ENCODE peak calls at places on chromosomes 7 and 10, in nine cellular contexts. R is esophagus muscularis mucosa, P is neuronal stem cell, Y is AG04450, U is heart right ventricle, M is suprapubic skin, T is psoas muscle, V is SJCRH30, H is IMR-90. I is an unnamed sample. For H3K9me3, the result is how much of the 10 kb centered on the place peaks cover.

GRCh38 chr7:113763226-113763625 is 155.6 kb downstream of the PPP1R3A start:
- DNase-seq in R (no peak), P (no peak), Y (no peak), U (no peak), M (no peak), T (no peak), V (no peak), H (no peak), I (no peak)

GRCh38 chr7:40753455-40753854 is 618.6 kb downstream of the SUGCT start:
- DNase-seq in R (no peak), P (no peak), Y (no peak), U (no peak), M (no peak), T (no peak), V (no peak), H (no peak), I (no peak)

GRCh38 chr10:93072713-93073538 is 767 bp upstream of the CYP26A1 start:
- DNase-seq in R (peak), P (no peak), Y (no peak), U (no peak), M (no peak), T (no peak), V (no peak), H (no peak), I (peak)

GRCh38 chr10:69495666-69496065 is 44.4 kb downstream of the TSPAN15 start:
- DNase-seq in R (no peak), P (no peak), Y (no peak), U (no peak), M (no peak), T (no peak), V (no peak), H (no peak), I (no peak)

GRCh38 chr7:40673285-40673684 is 538.5 kb downstream of the SUGCT start:
- DNase-seq in R (no peak), P (no peak), Y (peak), U (no peak), M (no peak), T (no peak), V (no peak), H (peak), I (peak)

GRCh38 chr10:112246-112645 is 23.0 kb upstream of the ZMYND11 start:
- DNase-seq in R (no peak), P (no peak), Y (no peak), U (no peak), M (no peak), T (no peak), V (peak), H (peak), I (no peak)

GRCh38 chr10:124301736-124302135 is 117.0 kb downstream of the OAT start:
- DNase-seq in R (no peak), P (no peak), Y (no peak), U (no peak), M (no peak), T (no peak), V (no peak), H (no peak), I (no peak)

GRCh38 chr10:71268247-71268691 is 50.8 kb upstream of the SLC29A3 start:
- DNase-seq in R (no peak), P (no peak), Y (no peak), U (no peak), M (no peak), T (no peak), V (peak), H (peak), I (no peak)

GRCh38 chr7:30513762-30514161 is 9.1 kb upstream of the GGCT start:
- DNase-seq in R (no peak), P (no peak), Y (no peak), U (no peak), M (no peak), T (no peak), V (no peak), H (no peak), I (no peak)

GRCh38 chr10:116845823-116846222 is 3.5 kb upstream of the ENO4 start:
- DNase-seq in R (no peak), P (no peak), Y (no peak), U (no peak), M (no peak), T (no peak), V (no peak), H (no peak), I (no peak)

GRCh38 chr10:76031769-76032441 is 600.5 kb downstream of the LRMDA start:
- DNase-seq in R (no peak), P (no peak), Y (no peak), U (no peak), M (no peak), T (no peak), V (no peak), H (no peak), I (no peak)

GRCh38 chr10:133208466-133208865 is 21.6 kb upstream of the UTF1 start:
- DNase-seq in R (no peak), P (no peak), Y (no peak), U (no peak), M (no peak), T (no peak), V (no peak), H (no peak), I (no peak)

GRCh38 chr7:93232673-93233018 is 480 bp downstream of the VPS50 start:
- DNase-seq in R (no peak), P (no peak), Y (no peak), U (no peak), M (no peak), T (no peak), V (no peak), H (no peak), I (no peak)

GRCh38 chr7:28958235-28958945 is at the start of gene TRIL:
- DNase-seq in R (peak), P (peak), Y (peak), U (peak), M (peak), T (peak), V (peak), H (peak), I (peak)

GRCh38 chr7:92149736-92150239 is 15.5 kb upstream of the CYP51A1 start:
- DNase-seq in R (no peak), P (no peak), Y (no peak), U (no peak), M (no peak), T (no peak), V (no peak), H (no peak), I (no peak)

GRCh38 chr10:22243321-22243720 is 25.5 kb upstream of the EBLN1 start:
- DNase-seq in R (no peak), P (no peak), Y (no peak), U (no peak), M (no peak), T (no peak), V (no peak), H (no peak), I (no peak)

GRCh38 chr10:132551093-132551807 is 13.7 kb downstream of the INPP5A start:
- DNase-seq in R (no peak), P (no peak), Y (no peak), U (peak), M (peak), T (no peak), V (no peak), H (no peak), I (no peak)

GRCh38 chr10:100340948-100341847 is 5.8 kb upstream of the SCD start:
- DNase-seq in R (no peak), P (no peak), Y (no peak), U (no peak), M (no peak), T (peak), V (peak), H (no peak), I (no peak)

GRCh38 chr7:129774359-129774758 is 162.8 kb downstream of the NRF1 start:
- DNase-seq in R (no peak), P (no peak), Y (no peak), U (no peak), M (peak), T (no peak), V (peak), H (no peak), I (no peak)

GRCh38 chr7:46996972-46997371 is 584.9 kb downstream of the TNS3 start:
- DNase-seq in R (no peak), P (no peak), Y (no peak), U (peak), M (no peak), T (no peak), V (no peak), H (no peak), I (no peak)

GRCh38 chr7:50587737-50588136 is 22.5 kb upstream of the DDC start:
- DNase-seq in R (no peak), P (no peak), Y (no peak), U (no peak), M (no peak), T (no peak), V (no peak), H (no peak), I (no peak)

GRCh38 chr10:98487692-98488091 is 41.0 kb upstream of the HPS1 start:
- DNase-seq in R (no peak), P (no peak), Y (no peak), U (no peak), M (no peak), T (no peak), V (no peak), H (no peak), I (no peak)

GRCh38 chr10:52437205-52437646 is 123.1 kb downstream of the DKK1 start:
- DNase-seq in R (no peak), P (no peak), Y (no peak), U (no peak), M (no peak), T (no peak), V (no peak), H (peak), I (no peak)

GRCh38 chr7:53604201-53604600 is 568.8 kb downstream of the POM121L12 start:
- DNase-seq in R (no peak), P (no peak), Y (no peak), U (no peak), M (no peak), T (no peak), V (no peak), H (no peak), I (no peak)

GRCh38 chr7:82413237-82413636 is 30.3 kb downstream of the CACNA2D1 start:
- DNase-seq in R (no peak), P (no peak), Y (no peak), U (peak), M (no peak), T (no peak), V (no peak), H (no peak), I (no peak)

GRCh38 chr10:61902448-61903183 is 1.1 kb downstream of the ARID5B start:
- DNase-seq in R (no peak), P (peak), Y (no peak), U (peak), M (peak), T (no peak), V (peak), H (peak), I (peak)

GRCh38 chr7:105782391-105783063 is 93.9 kb downstream of the ATXN7L1 start:
- DNase-seq in R (no peak), P (no peak), Y (peak), U (no peak), M (no peak), T (no peak), V (no peak), H (peak), I (peak)

GRCh38 chr10:31358688-31359330 is 39.8 kb downstream of the ZEB1 start:
- DNase-seq in R (no peak), P (no peak), Y (peak), U (no peak), M (no peak), T (no peak), V (no peak), H (peak), I (peak)

GRCh38 chr10:101993836-101994235 is 62.1 kb downstream of the ARMH3 start:
- DNase-seq in R (no peak), P (no peak), Y (no peak), U (no peak), M (no peak), T (no peak), V (no peak), H (no peak), I (no peak)

GRCh38 chr7:78099715-78100477 is 301.3 kb downstream of the PHTF2 start:
- DNase-seq in R (no peak), P (no peak), Y (no peak), U (no peak), M (no peak), T (no peak), V (no peak), H (peak), I (no peak)

GRCh38 chr10:43044444-43045245 is 32.2 kb upstream of the RET start:
- DNase-seq in R (no peak), P (no peak), Y (no peak), U (no peak), M (no peak), T (no peak), V (no peak), H (no peak), I (no peak)

GRCh38 chr7:19930851-19931250 is 157.4 kb upstream of the TMEM196 start:
- DNase-seq in R (no peak), P (no peak), Y (no peak), U (no peak), M (no peak), T (no peak), V (no peak), H (no peak), I (no peak)

GRCh38 chr10:35781643-35782035 is 139.5 kb upstream of the FZD8 start:
- DNase-seq in R (no peak), P (no peak), Y (no peak), U (no peak), M (no peak), T (no peak), V (peak), H (no peak), I (no peak)

GRCh38 chr10:118565301-118566075 is 30.0 kb downstream of the PRLHR start:
- DNase-seq in R (peak), P (no peak), Y (no peak), U (no peak), M (no peak), T (no peak), V (no peak), H (no peak), I (no peak)

GRCh38 chr10:95333997-95334792 is 43.4 kb upstream of the PDLIM1 start:
- DNase-seq in R (no peak), P (no peak), Y (peak), U (peak), M (peak), T (peak), V (no peak), H (peak), I (peak)

GRCh38 chr7:118057404-118057803 is 126.6 kb upstream of the LSM8 start:
- DNase-seq in R (no peak), P (no peak), Y (no peak), U (no peak), M (no peak), T (no peak), V (no peak), H (no peak), I (no peak)

GRCh38 chr7:149598721-149599308 is 101.2 kb upstream of the ZNF746 start:
- DNase-seq in R (no peak), P (no peak), Y (no peak), U (no peak), M (no peak), T (no peak), V (peak), H (peak), I (no peak)

GRCh38 chr7:75546272-75547015 is 54.3 kb downstream of the SPDYE5 start:
- DNase-seq in R (no peak), P (no peak), Y (no peak), U (no peak), M (no peak), T (no peak), V (no peak), H (no peak), I (no peak)
- H3K4me3 ChIP-seq in R (no peak), P (no peak), Y (no peak), U (no peak), M (no peak), T (no peak), V (no peak), H (no peak), I (no peak)

GRCh38 chr7:24833548-24833947 is 76.3 kb upstream of the GSDME start:
- DNase-seq in R (no peak), P (no peak), Y (no peak), U (no peak), M (no peak), T (no peak), V (no peak), H (no peak), I (no peak)

GRCh38 chr7:24836084-24836483 is 78.8 kb upstream of the GSDME start:
- DNase-seq in R (no peak), P (no peak), Y (no peak), U (no peak), M (no peak), T (no peak), V (no peak), H (no peak), I (no peak)

GRCh38 chr7:24831240-24831639 is 74.0 kb upstream of the GSDME start:
- DNase-seq in R (no peak), P (no peak), Y (no peak), U (no peak), M (no peak), T (no peak), V (no peak), H (peak), I (peak)

GRCh38 chr7:24835643-24836042 is 78.4 kb upstream of the GSDME start:
- DNase-seq in R (no peak), P (no peak), Y (no peak), U (no peak), M (no peak), T (no peak), V (no peak), H (no peak), I (no peak)

DNA sequence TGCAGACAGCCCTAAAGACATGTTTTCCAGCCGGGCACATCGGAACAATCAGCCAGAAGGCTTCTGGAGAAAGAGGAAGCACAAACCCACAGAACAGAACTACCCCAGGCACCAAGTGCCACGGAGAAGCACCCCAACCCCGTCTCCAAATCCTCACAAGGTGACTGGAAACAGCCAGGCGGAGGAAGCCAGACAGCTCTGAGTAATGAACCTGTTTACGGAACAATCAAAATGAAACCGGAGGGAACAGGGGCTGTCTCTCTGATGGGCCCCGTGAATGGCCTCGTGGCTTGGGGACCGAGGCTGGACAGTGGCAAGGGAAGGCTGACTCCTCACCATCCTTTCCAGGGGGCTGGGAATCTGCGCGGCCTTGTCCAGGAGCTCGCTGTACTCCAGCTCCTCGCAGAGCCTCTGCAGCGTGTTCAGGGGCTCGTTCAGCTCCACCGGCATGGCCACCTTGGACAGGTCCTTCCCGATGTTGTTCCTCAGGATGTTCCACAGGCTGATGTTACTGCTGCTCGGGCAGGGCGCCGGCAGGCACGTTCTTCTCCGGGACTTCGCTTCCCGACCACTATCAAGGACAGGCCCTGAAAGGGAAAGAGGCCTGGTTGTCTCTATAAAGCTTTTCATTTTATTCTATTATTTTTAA is 77.0 kb upstream of the GSDME start:
- DNase-seq in R (no peak), P (no peak), Y (no peak), U (no peak), M (no peak), T (no peak), V (no peak), H (no peak), I (no peak)
- H3K27ac ChIP-seq in R (peak), P (no peak), Y (no peak), U (peak), M (no peak), T (peak), V (no peak), H (no peak), I (peak)

GRCh38 chr7:63028376-63029206 is 970.1 kb upstream of the ZNF722 start:
- DNase-seq in R (peak), P (no peak), Y (no peak), U (no peak), M (no peak), T (no peak), V (no peak), H (no peak), I (no peak)

GRCh38 chr7:63027075-63027474 is 971.6 kb upstream of the ZNF722 start:
- DNase-seq in R (peak), P (no peak), Y (no peak), U (no peak), M (no peak), T (no peak), V (no peak), H (no peak), I (no peak)

GRCh38 chr7:63030061-63030460 is 968.6 kb upstream of the ZNF722 start:
- DNase-seq in R (no peak), P (no peak), Y (no peak), U (no peak), M (no peak), T (no peak), V (no peak), H (no peak), I (no peak)

GRCh38 chr7:63029207-63029522 is 969.5 kb upstream of the ZNF722 start:
- DNase-seq in R (no peak), P (no peak), Y (no peak), U (no peak), M (no peak), T (no peak), V (no peak), H (no peak), I (no peak)

DNA sequence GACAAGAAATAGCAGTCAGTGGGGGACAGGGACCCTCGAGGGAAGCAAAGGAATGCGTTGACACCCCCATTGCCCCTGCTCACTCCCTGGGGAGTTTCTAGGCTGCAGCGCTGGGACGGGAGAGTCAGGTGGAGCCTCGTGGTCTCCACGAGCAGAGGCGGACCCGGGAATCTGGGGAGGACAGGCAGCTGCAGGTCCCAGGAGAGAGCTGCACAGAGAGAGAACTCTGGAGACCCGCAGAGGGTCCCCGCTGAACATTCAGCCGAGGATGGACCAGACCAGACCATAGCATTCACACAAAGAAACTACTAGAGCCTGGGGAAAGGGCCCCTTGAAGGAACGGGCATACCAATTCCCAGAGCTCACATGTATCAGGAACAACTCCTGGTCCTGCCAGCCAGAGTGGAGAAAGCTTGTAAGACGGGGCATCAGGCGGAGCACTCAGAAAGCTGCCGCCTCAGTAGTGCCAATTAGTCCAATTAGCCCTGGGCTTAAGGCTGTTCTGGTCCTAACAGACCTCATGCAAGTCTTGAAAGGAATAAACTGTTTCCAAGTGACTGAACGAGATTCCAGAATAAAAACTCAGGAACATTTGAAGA is 966.7 kb upstream of the ZNF722 start:
- DNase-seq in R (no peak), P (no peak), Y (no peak), U (no peak), M (no peak), T (no peak), V (no peak), H (no peak), I (no peak)
- H3K9me3 ChIP-seq in R (under half), P (under half), Y (under half), U (under half), M (under half), T (under half), V (under half), H (under half), I (under half)

DNA sequence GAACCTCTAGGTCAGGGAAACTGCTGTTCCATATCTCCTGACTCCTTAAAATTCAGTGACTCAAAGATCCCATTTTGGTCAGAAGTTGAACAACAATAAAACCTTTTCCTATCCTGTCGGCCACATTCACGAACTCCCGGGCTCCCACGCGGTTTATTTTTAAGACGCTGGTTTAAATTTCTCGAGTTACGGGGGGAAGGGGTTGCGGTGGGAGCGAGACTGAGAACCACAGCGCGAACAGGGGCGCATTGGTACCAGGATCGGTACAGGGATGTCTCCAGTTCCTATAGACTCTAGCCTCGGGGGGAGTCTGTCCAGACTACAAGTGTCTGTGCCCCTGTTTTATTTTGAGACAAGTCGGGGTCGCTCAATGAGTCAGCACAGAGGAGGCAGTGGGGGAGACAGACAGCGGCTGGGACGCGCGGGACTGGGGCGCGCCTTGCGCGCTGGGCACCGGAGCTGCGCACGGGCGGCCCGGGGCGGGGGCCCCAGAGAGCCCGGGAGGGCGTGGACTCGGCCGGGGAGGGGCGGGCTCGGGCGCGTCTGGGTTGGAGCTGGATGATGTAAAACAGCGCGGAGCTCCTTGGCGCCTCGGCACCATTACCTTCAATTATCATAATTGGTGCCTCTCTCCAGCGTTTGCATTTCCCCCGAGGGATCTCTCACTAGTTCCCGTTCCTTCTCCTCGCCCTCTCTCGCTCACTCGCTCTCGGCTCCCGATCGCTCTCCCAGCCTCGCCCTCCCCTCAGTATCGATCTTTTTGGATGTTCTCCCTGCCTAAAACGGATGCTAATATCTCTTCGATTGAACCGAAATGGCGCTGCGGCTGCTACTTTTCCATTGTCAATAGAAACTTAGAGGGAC is 8.7 kb upstream of the BAMBI start:
- DNase-seq in R (no peak), P (no peak), Y (no peak), U (no peak), M (peak), T (peak), V (peak), H (no peak), I (peak)
- H3K4me3 ChIP-seq in R (peak), P (peak), Y (peak), U (peak), M (peak), T (peak), V (peak), H (peak), I (peak)